ENCODE peak calls at places on chromosomes 6 and 20, in eight cellular contexts. One of them, this sample, is unnamed.

GRCh38 chr6:105326838-105327745 is 75.8 kb downstream of the PREP start:
- DNase-seq in fibroblast of the aortic adventitia: peak
- DNase-seq in PC-3: peak
- DNase-seq in fibroblast of pulmonary artery: peak
- DNase-seq in left ventricle myocardium inferior: no peak
- DNase-seq in HFF-Myc: peak
- DNase-seq in OCI-LY7: no peak
- DNase-seq in astrocyte: peak
- DNase-seq in this sample: no peak

GRCh38 chr6:33974471-33974870 is 170.7 kb upstream of the MLN start:
- DNase-seq in fibroblast of the aortic adventitia: no peak
- DNase-seq in PC-3: no peak
- DNase-seq in fibroblast of pulmonary artery: no peak
- DNase-seq in left ventricle myocardium inferior: no peak
- DNase-seq in HFF-Myc: no peak
- DNase-seq in OCI-LY7: no peak
- DNase-seq in astrocyte: no peak
- DNase-seq in this sample: no peak

GRCh38 chr6:137867685-137868509 is 838 bp downstream of the TNFAIP3 start:
- DNase-seq in fibroblast of the aortic adventitia: no peak
- DNase-seq in PC-3: peak
- DNase-seq in fibroblast of pulmonary artery: no peak
- DNase-seq in left ventricle myocardium inferior: peak
- DNase-seq in HFF-Myc: no peak
- DNase-seq in OCI-LY7: peak
- DNase-seq in astrocyte: no peak
- DNase-seq in this sample: peak

GRCh38 chr6:134550604-134551003 is 232.7 kb upstream of the SGK1 start:
- DNase-seq in fibroblast of the aortic adventitia: peak
- DNase-seq in PC-3: no peak
- DNase-seq in fibroblast of pulmonary artery: peak
- DNase-seq in left ventricle myocardium inferior: no peak
- DNase-seq in HFF-Myc: peak
- DNase-seq in OCI-LY7: no peak
- DNase-seq in astrocyte: peak
- DNase-seq in this sample: peak

GRCh38 chr6:113017316-113017715 is 670.2 kb downstream of the RFPL4B start:
- DNase-seq in fibroblast of the aortic adventitia: no peak
- DNase-seq in PC-3: no peak
- DNase-seq in fibroblast of pulmonary artery: no peak
- DNase-seq in left ventricle myocardium inferior: no peak
- DNase-seq in HFF-Myc: no peak
- DNase-seq in OCI-LY7: no peak
- DNase-seq in astrocyte: no peak
- DNase-seq in this sample: no peak

GRCh38 chr20:18738888-18739287 is 74.7 kb upstream of the SCP2D1 start:
- DNase-seq in fibroblast of the aortic adventitia: no peak
- DNase-seq in PC-3: no peak
- DNase-seq in fibroblast of pulmonary artery: no peak
- DNase-seq in left ventricle myocardium inferior: no peak
- DNase-seq in HFF-Myc: no peak
- DNase-seq in OCI-LY7: no peak
- DNase-seq in astrocyte: no peak
- DNase-seq in this sample: no peak

GRCh38 chr6:109508166-109508860 is 25.3 kb upstream of the ZBTB24 start:
- DNase-seq in fibroblast of the aortic adventitia: no peak
- DNase-seq in PC-3: no peak
- DNase-seq in fibroblast of pulmonary artery: no peak
- DNase-seq in left ventricle myocardium inferior: no peak
- DNase-seq in HFF-Myc: no peak
- DNase-seq in OCI-LY7: no peak
- DNase-seq in astrocyte: no peak
- DNase-seq in this sample: peak

GRCh38 chr6:7439243-7439642 is 49.6 kb downstream of the RIOK1 start:
- DNase-seq in fibroblast of the aortic adventitia: no peak
- DNase-seq in PC-3: no peak
- DNase-seq in fibroblast of pulmonary artery: no peak
- DNase-seq in left ventricle myocardium inferior: no peak
- DNase-seq in HFF-Myc: no peak
- DNase-seq in OCI-LY7: peak
- DNase-seq in astrocyte: no peak
- DNase-seq in this sample: no peak

GRCh38 chr20:62627901-62628612 is 14.2 kb upstream of the SLCO4A1 start:
- DNase-seq in fibroblast of the aortic adventitia: peak
- DNase-seq in PC-3: peak
- DNase-seq in fibroblast of pulmonary artery: no peak
- DNase-seq in left ventricle myocardium inferior: no peak
- DNase-seq in HFF-Myc: peak
- DNase-seq in OCI-LY7: peak
- DNase-seq in astrocyte: peak
- DNase-seq in this sample: peak

GRCh38 chr20:14334306-14334930 is 3.0 kb downstream of the FLRT3 start:
- DNase-seq in fibroblast of the aortic adventitia: peak
- DNase-seq in PC-3: peak
- DNase-seq in fibroblast of pulmonary artery: peak
- DNase-seq in left ventricle myocardium inferior: no peak
- DNase-seq in HFF-Myc: peak
- DNase-seq in OCI-LY7: peak
- DNase-seq in astrocyte: peak
- DNase-seq in this sample: peak

GRCh38 chr6:167951781-167952511 is 45.5 kb upstream of the KIF25 start:
- DNase-seq in fibroblast of the aortic adventitia: no peak
- DNase-seq in PC-3: no peak
- DNase-seq in fibroblast of pulmonary artery: no peak
- DNase-seq in left ventricle myocardium inferior: no peak
- DNase-seq in HFF-Myc: no peak
- DNase-seq in OCI-LY7: no peak
- DNase-seq in astrocyte: no peak
- DNase-seq in this sample: no peak

GRCh38 chr6:164252260-164252659 is 837.7 kb downstream of the QKI start:
- DNase-seq in fibroblast of the aortic adventitia: no peak
- DNase-seq in PC-3: no peak
- DNase-seq in fibroblast of pulmonary artery: no peak
- DNase-seq in left ventricle myocardium inferior: no peak
- DNase-seq in HFF-Myc: no peak
- DNase-seq in OCI-LY7: no peak
- DNase-seq in astrocyte: no peak
- DNase-seq in this sample: no peak

GRCh38 chr6:54621285-54621684 is 225.3 kb upstream of the FAM83B start:
- DNase-seq in fibroblast of the aortic adventitia: peak
- DNase-seq in PC-3: no peak
- DNase-seq in fibroblast of pulmonary artery: peak
- DNase-seq in left ventricle myocardium inferior: no peak
- DNase-seq in HFF-Myc: no peak
- DNase-seq in OCI-LY7: no peak
- DNase-seq in astrocyte: no peak
- DNase-seq in this sample: peak

GRCh38 chr6:29723666-29724588 is 693 bp downstream of the HLA-F start:
- DNase-seq in fibroblast of the aortic adventitia: no peak
- DNase-seq in PC-3: no peak
- DNase-seq in fibroblast of pulmonary artery: no peak
- DNase-seq in left ventricle myocardium inferior: peak
- DNase-seq in HFF-Myc: no peak
- DNase-seq in OCI-LY7: peak
- DNase-seq in astrocyte: no peak
- DNase-seq in this sample: no peak

GRCh38 chr6:136148051-136148450 is 102.1 kb downstream of the MTFR2 start:
- DNase-seq in fibroblast of the aortic adventitia: no peak
- DNase-seq in PC-3: no peak
- DNase-seq in fibroblast of pulmonary artery: peak
- DNase-seq in left ventricle myocardium inferior: no peak
- DNase-seq in HFF-Myc: no peak
- DNase-seq in OCI-LY7: no peak
- DNase-seq in astrocyte: no peak
- DNase-seq in this sample: no peak

GRCh38 chr6:108546079-108547049 is 14.4 kb upstream of the FOXO3 start:
- DNase-seq in fibroblast of the aortic adventitia: no peak
- DNase-seq in PC-3: no peak
- DNase-seq in fibroblast of pulmonary artery: no peak
- DNase-seq in left ventricle myocardium inferior: no peak
- DNase-seq in HFF-Myc: no peak
- DNase-seq in OCI-LY7: no peak
- DNase-seq in astrocyte: no peak
- DNase-seq in this sample: no peak

GRCh38 chr6:125154184-125155135 is 887 bp downstream of the TPD52L1 start:
- DNase-seq in fibroblast of the aortic adventitia: peak
- DNase-seq in PC-3: peak
- DNase-seq in fibroblast of pulmonary artery: no peak
- DNase-seq in left ventricle myocardium inferior: no peak
- DNase-seq in HFF-Myc: no peak
- DNase-seq in OCI-LY7: peak
- DNase-seq in astrocyte: peak
- DNase-seq in this sample: peak

GRCh38 chr6:138197570-138197969 is 20.7 kb downstream of the PBOV1 start:
- DNase-seq in fibroblast of the aortic adventitia: no peak
- DNase-seq in PC-3: no peak
- DNase-seq in fibroblast of pulmonary artery: no peak
- DNase-seq in left ventricle myocardium inferior: no peak
- DNase-seq in HFF-Myc: no peak
- DNase-seq in OCI-LY7: no peak
- DNase-seq in astrocyte: no peak
- DNase-seq in this sample: no peak

GRCh38 chr20:25272223-25273000 is 24.5 kb downstream of the PYGB start:
- DNase-seq in fibroblast of the aortic adventitia: no peak
- DNase-seq in PC-3: no peak
- DNase-seq in fibroblast of pulmonary artery: no peak
- DNase-seq in left ventricle myocardium inferior: peak
- DNase-seq in HFF-Myc: no peak
- DNase-seq in OCI-LY7: no peak
- DNase-seq in astrocyte: no peak
- DNase-seq in this sample: no peak

GRCh38 chr20:9408422-9409300 is 105.7 kb upstream of the LAMP5 start:
- DNase-seq in fibroblast of the aortic adventitia: peak
- DNase-seq in PC-3: peak
- DNase-seq in fibroblast of pulmonary artery: peak
- DNase-seq in left ventricle myocardium inferior: no peak
- DNase-seq in HFF-Myc: no peak
- DNase-seq in OCI-LY7: no peak
- DNase-seq in astrocyte: peak
- DNase-seq in this sample: peak

GRCh38 chr20:49790077-49790798 is 22.4 kb upstream of the SLC9A8 start:
- DNase-seq in fibroblast of the aortic adventitia: peak
- DNase-seq in PC-3: peak
- DNase-seq in fibroblast of pulmonary artery: peak
- DNase-seq in left ventricle myocardium inferior: peak
- DNase-seq in HFF-Myc: no peak
- DNase-seq in OCI-LY7: no peak
- DNase-seq in astrocyte: no peak
- DNase-seq in this sample: peak

GRCh38 chr6:44219053-44219814 is 2.5 kb downstream of the MYMX start:
- DNase-seq in fibroblast of the aortic adventitia: no peak
- DNase-seq in PC-3: peak
- DNase-seq in fibroblast of pulmonary artery: peak
- DNase-seq in left ventricle myocardium inferior: peak
- DNase-seq in HFF-Myc: no peak
- DNase-seq in OCI-LY7: peak
- DNase-seq in astrocyte: peak
- DNase-seq in this sample: peak

GRCh38 chr6:44221291-44221960 is 2.0 kb upstream of the SLC29A1 start:
- DNase-seq in fibroblast of the aortic adventitia: peak
- DNase-seq in PC-3: peak
- DNase-seq in fibroblast of pulmonary artery: peak
- DNase-seq in left ventricle myocardium inferior: peak
- DNase-seq in HFF-Myc: peak
- DNase-seq in OCI-LY7: peak
- DNase-seq in astrocyte: peak
- DNase-seq in this sample: peak

GRCh38 chr6:44221961-44222335 is 1.4 kb upstream of the SLC29A1 start:
- DNase-seq in fibroblast of the aortic adventitia: no peak
- DNase-seq in PC-3: no peak
- DNase-seq in fibroblast of pulmonary artery: no peak
- DNase-seq in left ventricle myocardium inferior: no peak
- DNase-seq in HFF-Myc: no peak
- DNase-seq in OCI-LY7: no peak
- DNase-seq in astrocyte: no peak
- DNase-seq in this sample: no peak

GRCh38 chr6:44220913-44221290 is 2.5 kb upstream of the SLC29A1 start:
- DNase-seq in fibroblast of the aortic adventitia: no peak
- DNase-seq in PC-3: no peak
- DNase-seq in fibroblast of pulmonary artery: no peak
- DNase-seq in left ventricle myocardium inferior: no peak
- DNase-seq in HFF-Myc: no peak
- DNase-seq in OCI-LY7: no peak
- DNase-seq in astrocyte: no peak
- DNase-seq in this sample: no peak

GRCh38 chr6:44219815-44220784 is 3.3 kb upstream of the SLC29A1 start:
- DNase-seq in fibroblast of the aortic adventitia: no peak
- DNase-seq in PC-3: no peak
- DNase-seq in fibroblast of pulmonary artery: no peak
- DNase-seq in left ventricle myocardium inferior: no peak
- DNase-seq in HFF-Myc: no peak
- DNase-seq in OCI-LY7: no peak
- DNase-seq in astrocyte: no peak
- DNase-seq in this sample: no peak
- TF ChIP-seq CTCF in fibroblast of the aortic adventitia: no peak
- TF ChIP-seq CTCF in PC-3: no peak
- TF ChIP-seq CTCF in fibroblast of pulmonary artery: no peak
- TF ChIP-seq CTCF in left ventricle myocardium inferior: no peak
- TF ChIP-seq CTCF in HFF-Myc: no peak
- TF ChIP-seq CTCF in OCI-LY7: peak
- TF ChIP-seq CTCF in astrocyte: no peak
- TF ChIP-seq CTCF in this sample: no peak

GRCh38 chr20:10647909-10648308 is 25.9 kb downstream of the JAG1 start:
- DNase-seq in fibroblast of the aortic adventitia: no peak
- DNase-seq in PC-3: no peak
- DNase-seq in fibroblast of pulmonary artery: no peak
- DNase-seq in left ventricle myocardium inferior: no peak
- DNase-seq in HFF-Myc: no peak
- DNase-seq in OCI-LY7: no peak
- DNase-seq in astrocyte: no peak
- DNase-seq in this sample: no peak
- H3K4me3 ChIP-seq in fibroblast of the aortic adventitia: no peak
- H3K4me3 ChIP-seq in PC-3: no peak
- H3K4me3 ChIP-seq in fibroblast of pulmonary artery: no peak
- H3K4me3 ChIP-seq in left ventricle myocardium inferior: no peak
- H3K4me3 ChIP-seq in HFF-Myc: no peak
- H3K4me3 ChIP-seq in OCI-LY7: no peak
- H3K4me3 ChIP-seq in astrocyte: no peak
- H3K4me3 ChIP-seq in this sample: no peak

GRCh38 chr6:98286620-98287019 is 547.8 kb upstream of the POU3F2 start:
- DNase-seq in fibroblast of the aortic adventitia: no peak
- DNase-seq in PC-3: no peak
- DNase-seq in fibroblast of pulmonary artery: no peak
- DNase-seq in left ventricle myocardium inferior: no peak
- DNase-seq in HFF-Myc: no peak
- DNase-seq in OCI-LY7: no peak
- DNase-seq in astrocyte: no peak
- DNase-seq in this sample: no peak
- TF ChIP-seq CTCF in fibroblast of the aortic adventitia: no peak
- TF ChIP-seq CTCF in PC-3: no peak
- TF ChIP-seq CTCF in fibroblast of pulmonary artery: no peak
- TF ChIP-seq CTCF in left ventricle myocardium inferior: no peak
- TF ChIP-seq CTCF in HFF-Myc: no peak
- TF ChIP-seq CTCF in OCI-LY7: no peak
- TF ChIP-seq CTCF in astrocyte: no peak
- TF ChIP-seq CTCF in this sample: no peak

DNA sequence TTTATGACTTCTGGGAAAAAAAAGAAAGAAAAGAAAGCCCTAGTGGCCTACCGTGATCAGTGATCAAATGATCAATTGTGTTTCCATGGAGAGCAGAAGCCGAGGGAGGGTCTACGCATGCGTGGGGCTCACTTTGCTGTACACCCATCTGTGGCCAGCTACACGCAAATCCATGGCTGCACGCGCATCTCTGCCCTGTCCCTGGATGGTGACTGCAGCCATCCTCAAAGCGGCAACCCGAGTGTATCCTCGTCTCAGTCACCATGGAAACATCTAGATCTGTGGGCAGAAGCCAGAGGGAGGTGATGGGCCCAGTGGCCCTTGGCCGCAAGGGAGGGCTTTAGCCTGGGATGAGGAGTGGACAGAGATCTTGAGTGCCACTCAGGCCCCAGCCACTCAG is 786 bp upstream of the ULBP3 start:
- DNase-seq in fibroblast of the aortic adventitia: no peak
- DNase-seq in PC-3: no peak
- DNase-seq in fibroblast of pulmonary artery: no peak
- DNase-seq in left ventricle myocardium inferior: no peak
- DNase-seq in HFF-Myc: no peak
- DNase-seq in OCI-LY7: no peak
- DNase-seq in astrocyte: no peak
- DNase-seq in this sample: no peak
- H3K4me3 ChIP-seq in fibroblast of the aortic adventitia: no peak
- H3K4me3 ChIP-seq in PC-3: no peak
- H3K4me3 ChIP-seq in fibroblast of pulmonary artery: no peak
- H3K4me3 ChIP-seq in left ventricle myocardium inferior: peak
- H3K4me3 ChIP-seq in HFF-Myc: peak
- H3K4me3 ChIP-seq in OCI-LY7: no peak
- H3K4me3 ChIP-seq in astrocyte: no peak
- H3K4me3 ChIP-seq in this sample: no peak

This sample was measured in cardiac fibroblast.